ENCODE peak calls at places on chromosomes 11 and 22, in nine cellular contexts. Q, Y, A, J, O, D, H, E and V are unnamed samples.

GRCh38 chr11:126465573-126466287 is 110.2 kb downstream of the ST3GAL4 start:
- DNase-seq in Q (no peak), Y (no peak), A (no peak), J (no peak), O (peak; percentile 97), D (no peak), H (peak; percentile 68), E (no peak), V (no peak)

GRCh38 chr11:911031-911889 is 650 bp upstream of the CHID1 start:
- DNase-seq in Q (peak; percentile 58), Y (peak; percentile 64), A (peak; percentile 50), J (peak; percentile 46), O (peak; percentile 19), D (peak; percentile 6), H (peak; percentile 47), E (no peak), V (peak; percentile 51)

GRCh38 chr11:8872017-8872416 is 39.0 kb upstream of the AKIP1 start:
- DNase-seq in Q (no peak), Y (no peak), A (no peak), J (no peak), O (no peak), D (no peak), H (no peak), E (no peak), V (no peak)

GRCh38 chr11:76838422-76839068 is 22.2 kb upstream of the ACER3 start:
- DNase-seq in Q (peak; percentile 24), Y (peak; percentile 45), A (no peak), J (peak; percentile 31), O (no peak), D (no peak), H (no peak), E (no peak), V (no peak)

GRCh38 chr11:129268371-129268770 is 76.2 kb upstream of the ARHGAP32 start:
- DNase-seq in Q (no peak), Y (no peak), A (no peak), J (no peak), O (no peak), D (no peak), H (no peak), E (no peak), V (no peak)

GRCh38 chr11:9617960-9618359 is 44.5 kb downstream of the WEE1 start:
- DNase-seq in Q (no peak), Y (no peak), A (no peak), J (peak; percentile 53), O (no peak), D (no peak), H (no peak), E (no peak), V (no peak)

GRCh38 chr22:45503816-45504702 is 1.4 kb downstream of the FBLN1 start:
- DNase-seq in Q (no peak), Y (peak; percentile 67), A (no peak), J (peak; percentile 63), O (no peak), D (no peak), H (no peak), E (no peak), V (no peak)

GRCh38 chr11:75541301-75541929 is 15.7 kb upstream of the GDPD5 start:
- DNase-seq in Q (no peak), Y (no peak), A (no peak), J (no peak), O (no peak), D (no peak), H (no peak), E (no peak), V (no peak)

GRCh38 chr11:64854534-64855502 is 10.4 kb upstream of the CDC42BPG start:
- DNase-seq in Q (peak; percentile 80), Y (peak; percentile 87), A (peak; percentile 79), J (peak; percentile 93), O (no peak), D (peak; percentile 88), H (peak; percentile 85), E (peak; percentile 52), V (no peak)

GRCh38 chr11:74330065-74330858 is 18.8 kb upstream of the P4HA3 start:
- DNase-seq in Q (no peak), Y (peak; percentile 33), A (no peak), J (peak; percentile 38), O (no peak), D (no peak), H (no peak), E (no peak), V (no peak)

GRCh38 chr11:12007769-12008737 is at the start of gene DKK3:
- DNase-seq in Q (peak; percentile 30), Y (no peak), A (no peak), J (peak; percentile 42), O (no peak), D (no peak), H (no peak), E (no peak), V (no peak)

GRCh38 chr11:102592634-102593581 is 32.2 kb downstream of the MMP20 start:
- DNase-seq in Q (no peak), Y (peak; percentile 37), A (no peak), J (peak; percentile 33), O (peak; percentile 15), D (no peak), H (no peak), E (no peak), V (no peak)

GRCh38 chr11:61773826-61774225 is 18.6 kb downstream of the TMEM258 start:
- DNase-seq in Q (no peak), Y (no peak), A (no peak), J (no peak), O (no peak), D (no peak), H (no peak), E (no peak), V (no peak)
- TF ChIP-seq CTCF in Q (no peak), Y (no peak), A (no peak), J (no peak), O (no peak), D (no peak), H (no peak), E (no peak), V (no peak)

DNA sequence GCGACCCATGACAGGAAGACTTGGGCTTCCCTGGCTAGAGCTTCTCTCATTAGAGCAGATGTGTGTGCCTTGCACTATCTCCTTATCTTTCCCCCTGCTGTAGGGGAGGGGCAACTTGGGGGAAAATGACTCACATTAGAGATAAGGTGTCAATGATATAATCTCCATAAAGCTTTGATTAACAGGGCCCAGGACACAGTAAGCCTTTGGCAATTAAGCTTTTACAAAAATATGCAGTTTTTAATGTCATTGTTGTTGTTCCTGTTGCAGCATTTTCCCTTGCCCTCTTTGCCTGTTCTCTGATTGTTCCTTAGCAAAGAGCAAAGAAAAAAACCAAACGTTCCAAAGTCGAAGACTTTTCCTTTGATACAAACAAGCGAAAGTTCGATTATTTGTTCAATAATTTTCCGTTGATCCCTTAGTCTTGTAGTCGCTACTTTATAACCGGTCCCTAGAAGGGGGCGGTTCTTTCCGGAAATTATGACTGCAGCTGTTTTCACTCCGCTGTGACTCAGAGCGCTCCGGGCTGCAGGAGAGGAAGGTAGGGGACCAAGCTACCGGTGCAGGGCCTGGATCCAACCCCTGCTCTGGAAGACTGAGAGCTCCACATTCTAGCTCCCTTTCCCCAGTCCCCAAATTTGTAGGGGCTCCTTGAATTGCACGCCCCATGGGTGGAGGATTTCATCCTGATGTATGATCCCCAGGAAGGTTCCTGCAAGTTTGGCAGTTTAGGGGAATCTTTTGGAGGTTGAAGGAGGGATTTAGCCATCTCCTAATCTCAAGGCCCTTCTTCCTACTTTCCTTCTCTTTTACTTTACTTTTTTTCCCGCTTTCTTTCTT is at the start of gene VWA5A:
- DNase-seq in Q (peak; percentile 49), Y (peak; percentile 89), A (peak; percentile 53), J (peak; percentile 89), O (peak; percentile 80), D (peak; percentile 57), H (peak; percentile 93), E (peak; percentile 40), V (peak; percentile 74)
- H3K27ac ChIP-seq in Q (peak within 1 kb of the TSS; percentile 32), Y (peak within 1 kb of the TSS; percentile 9), A (peak within 1 kb of the TSS; percentile 48), J (peak within 1 kb of the TSS; percentile 40), O (no peak within 1 kb of the TSS), D (peak within 1 kb of the TSS; percentile 59), H (peak within 1 kb of the TSS; percentile 86), E (peak within 1 kb of the TSS; percentile 69), V (no peak within 1 kb of the TSS)

GRCh38 chr22:49575703-49576081 is 252.0 kb downstream of the BRD1 start:
- DNase-seq in Q (no peak), Y (no peak), A (no peak), J (no peak), O (no peak), D (no peak), H (no peak), E (no peak), V (no peak)

GRCh38 chr22:49576241-49577141 is 251.2 kb downstream of the BRD1 start:
- DNase-seq in Q (no peak), Y (no peak), A (no peak), J (no peak), O (no peak), D (no peak), H (peak; percentile 1), E (no peak), V (no peak)

GRCh38 chr22:49574861-49575702 is 252.6 kb downstream of the BRD1 start:
- DNase-seq in Q (no peak), Y (no peak), A (peak; percentile 36), J (no peak), O (no peak), D (no peak), H (peak; percentile 2), E (no peak), V (no peak)

GRCh38 chr22:49573109-49573765 is 254.4 kb downstream of the BRD1 start:
- DNase-seq in Q (no peak), Y (no peak), A (no peak), J (no peak), O (no peak), D (no peak), H (peak; percentile 1), E (no peak), V (no peak)

DNA sequence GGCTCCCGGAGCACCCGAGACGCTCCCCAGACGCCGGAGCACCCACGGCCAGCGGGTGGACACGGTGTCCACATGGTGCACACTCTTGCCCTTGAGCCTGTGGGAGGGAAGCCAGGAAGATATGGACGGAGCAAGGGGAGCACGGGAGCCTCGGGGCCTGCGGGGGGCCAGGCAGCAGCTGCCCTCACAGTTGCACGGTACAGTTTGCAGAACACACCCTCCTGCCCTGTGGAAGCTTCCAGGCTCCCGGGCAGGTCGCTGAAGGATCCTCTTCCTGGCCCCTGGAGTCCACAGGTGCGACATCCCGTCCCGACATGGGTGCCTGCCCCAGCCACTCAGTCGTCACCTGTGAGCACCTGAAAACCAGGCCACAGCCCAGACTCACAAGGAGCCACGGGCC is 253.5 kb downstream of the BRD1 start:
- DNase-seq in Q (no peak), Y (no peak), A (no peak), J (no peak), O (no peak), D (no peak), H (peak; percentile 4), E (no peak), V (no peak)
- H3K9me3 ChIP-seq in Q (peaks cover 9% of the 10 kb centered on the region), Y (no peaks in the 10 kb centered on the region), A (peaks cover 5% of the 10 kb centered on the region), J (no peaks in the 10 kb centered on the region), O (peaks cover 4% of the 10 kb centered on the region), D (no peaks in the 10 kb centered on the region), H (no peaks in the 10 kb centered on the region), E (peaks cover 11% of the 10 kb centered on the region), V (no peaks in the 10 kb centered on the region)

GRCh38 chr11:99019676-99020075 is 1.1 kb upstream of the CNTN5 start:
- DNase-seq in Q (no peak), Y (no peak), A (no peak), J (no peak), O (no peak), D (no peak), H (no peak), E (no peak), V (no peak)

GRCh38 chr11:99015634-99016454 is 4.9 kb upstream of the CNTN5 start:
- DNase-seq in Q (no peak), Y (peak; percentile 78), A (no peak), J (peak; percentile 70), O (peak; percentile 67), D (no peak), H (no peak), E (no peak), V (no peak)

GRCh38 chr11:99020324-99021225 is at the start of gene CNTN5:
- DNase-seq in Q (peak; percentile 28), Y (peak; percentile 54), A (peak; percentile 20), J (peak; percentile 42), O (peak; percentile 91), D (no peak), H (peak; percentile 13), E (no peak), V (no peak)
- TF ChIP-seq CTCF in Q (no peak), Y (no peak), A (no peak), J (peak; percentile 7), O (peak; percentile 33), D (no peak), H (no peak), E (no peak), V (no peak)